ENCODE peak calls at places on chromosome 4, in eight cellular contexts. Y, G, M, E, K, F, L and X are unnamed samples.

GRCh38 chr4:184255361-184255760 is 37.7 kb upstream of the ENPP6 start:
- DNase-seq in Y (no peak), G (no peak), M (no peak), E (no peak), K (no peak), F (no peak), L (no peak), X (peak)

GRCh38 chr4:68368566-68369473 is 18.9 kb upstream of the YTHDC1 start:
- DNase-seq in Y (no peak), G (peak), M (no peak), E (peak), K (no peak), F (no peak), L (no peak), X (no peak)

GRCh38 chr4:89324671-89325070 is 17.1 kb upstream of the GPRIN3 start:
- DNase-seq in Y (no peak), G (no peak), M (peak), E (peak), K (no peak), F (no peak), L (no peak), X (no peak)

GRCh38 chr4:146029939-146030710 is 91.5 kb upstream of the ZNF827 start:
- DNase-seq in Y (no peak), G (no peak), M (no peak), E (no peak), K (no peak), F (no peak), L (peak), X (no peak)

GRCh38 chr4:137981277-137981676 is 260.9 kb downstream of the SLC7A11 start:
- DNase-seq in Y (no peak), G (peak), M (peak), E (peak), K (no peak), F (no peak), L (no peak), X (no peak)

GRCh38 chr4:69832326-69833030 is 27.5 kb downstream of the SULT1E1 start:
- DNase-seq in Y (no peak), G (no peak), M (no peak), E (no peak), K (no peak), F (no peak), L (peak), X (no peak)

GRCh38 chr4:69060651-69061308 is 35.5 kb upstream of the UGT2B7 start:
- DNase-seq in Y (no peak), G (no peak), M (peak), E (no peak), K (no peak), F (no peak), L (no peak), X (no peak)

GRCh38 chr4:48173055-48173991 is 39.3 kb upstream of the TXK start:
- DNase-seq in Y (no peak), G (peak), M (peak), E (peak), K (no peak), F (no peak), L (no peak), X (no peak)

GRCh38 chr4:147160908-147161513 is 215.3 kb upstream of the TTC29 start:
- DNase-seq in Y (no peak), G (peak), M (peak), E (peak), K (no peak), F (no peak), L (peak), X (peak)

GRCh38 chr4:81724925-81725329 is 253.2 kb upstream of the RASGEF1B start:
- DNase-seq in Y (no peak), G (no peak), M (no peak), E (no peak), K (peak), F (no peak), L (peak), X (no peak)

GRCh38 chr4:186726440-186727148 is 2.9 kb upstream of the FAT1 start:
- DNase-seq in Y (peak), G (peak), M (no peak), E (peak), K (peak), F (no peak), L (peak), X (peak)

GRCh38 chr4:57098415-57098814 is 11.8 kb downstream of the IGFBP7 start:
- DNase-seq in Y (no peak), G (no peak), M (no peak), E (no peak), K (no peak), F (no peak), L (no peak), X (no peak)

GRCh38 chr4:168648929-168649328 is 152.1 kb downstream of the PALLD start:
- DNase-seq in Y (no peak), G (peak), M (no peak), E (peak), K (no peak), F (no peak), L (no peak), X (no peak)

GRCh38 chr4:212438-213174 is 88.3 kb downstream of the ZNF718 start:
- DNase-seq in Y (peak), G (peak), M (no peak), E (peak), K (peak), F (no peak), L (peak), X (no peak)

GRCh38 chr4:18815779-18816173 is 794.2 kb upstream of the LCORL start:
- DNase-seq in Y (no peak), G (no peak), M (no peak), E (no peak), K (no peak), F (no peak), L (no peak), X (peak)

GRCh38 chr4:139857021-139857420 is 191.4 kb downstream of the MGST2 start:
- DNase-seq in Y (no peak), G (no peak), M (peak), E (no peak), K (no peak), F (no peak), L (no peak), X (peak)

GRCh38 chr4:113328514-113328913 is 279.1 kb downstream of the ANK2 start:
- DNase-seq in Y (no peak), G (no peak), M (peak), E (peak), K (no peak), F (no peak), L (no peak), X (peak)

GRCh38 chr4:155411546-155411945 is 34.8 kb upstream of the MAP9 start:
- DNase-seq in Y (no peak), G (no peak), M (no peak), E (no peak), K (no peak), F (no peak), L (no peak), X (no peak)

GRCh38 chr4:48162162-48162561 is 28.1 kb upstream of the TXK start:
- DNase-seq in Y (no peak), G (peak), M (no peak), E (peak), K (no peak), F (no peak), L (no peak), X (no peak)

GRCh38 chr4:140839888-140840790 is 84.0 kb upstream of the TBC1D9 start:
- DNase-seq in Y (no peak), G (no peak), M (no peak), E (no peak), K (peak), F (no peak), L (no peak), X (no peak)

GRCh38 chr4:152485726-152486276 is 50.1 kb downstream of the FBXW7 start:
- DNase-seq in Y (no peak), G (peak), M (no peak), E (peak), K (no peak), F (no peak), L (peak), X (no peak)

GRCh38 chr4:47533689-47534347 is 48.7 kb downstream of the ATP10D start:
- DNase-seq in Y (no peak), G (peak), M (no peak), E (no peak), K (no peak), F (no peak), L (no peak), X (no peak)

GRCh38 chr4:104969394-104970066 is 177.1 kb upstream of the TET2 start:
- DNase-seq in Y (no peak), G (peak), M (peak), E (no peak), K (no peak), F (no peak), L (no peak), X (no peak)

GRCh38 chr4:18012115-18012806 is 9.3 kb downstream of the LCORL start:
- DNase-seq in Y (no peak), G (peak), M (no peak), E (no peak), K (no peak), F (no peak), L (no peak), X (no peak)

GRCh38 chr4:165204462-165204830 is 2.9 kb upstream of the KLHL2 start:
- DNase-seq in Y (no peak), G (peak), M (peak), E (peak), K (no peak), F (no peak), L (no peak), X (no peak)

GRCh38 chr4:40314951-40315350 is 20.2 kb upstream of the CHRNA9 start:
- DNase-seq in Y (no peak), G (no peak), M (peak), E (peak), K (no peak), F (no peak), L (no peak), X (no peak)

GRCh38 chr4:177569443-177569842 is 127.2 kb upstream of the AGA start:
- DNase-seq in Y (no peak), G (peak), M (no peak), E (peak), K (no peak), F (no peak), L (no peak), X (no peak)

GRCh38 chr4:165627128-165627527 is 245.9 kb upstream of the TLL1 start:
- DNase-seq in Y (no peak), G (no peak), M (no peak), E (peak), K (no peak), F (no peak), L (no peak), X (no peak)

GRCh38 chr4:83013931-83014330 is 3.3 kb upstream of the LIN54 start:
- DNase-seq in Y (no peak), G (no peak), M (peak), E (no peak), K (no peak), F (no peak), L (no peak), X (no peak)

GRCh38 chr4:24686866-24687672 is 102.7 kb upstream of the DHX15 start:
- DNase-seq in Y (no peak), G (no peak), M (peak), E (peak), K (no peak), F (no peak), L (peak), X (peak)

GRCh38 chr4:46992338-46992737 is 1.0 kb downstream of the GABRA4 start:
- DNase-seq in Y (no peak), G (no peak), M (no peak), E (no peak), K (no peak), F (no peak), L (no peak), X (no peak)

GRCh38 chr4:54276633-54277426 is 47.7 kb downstream of the PDGFRA start:
- DNase-seq in Y (no peak), G (no peak), M (no peak), E (no peak), K (no peak), F (no peak), L (no peak), X (no peak)

GRCh38 chr4:76434901-76435688 is at the start of gene SHROOM3:
- DNase-seq in Y (no peak), G (peak), M (no peak), E (no peak), K (no peak), F (no peak), L (no peak), X (no peak)
- H3K4me3 ChIP-seq in Y (peak), G (peak), M (no peak), E (peak), K (peak), F (no peak), L (no peak), X (no peak)

GRCh38 chr4:102663073-102663472 is 97.7 kb downstream of the MANBA start:
- DNase-seq in Y (no peak), G (peak), M (peak), E (peak), K (no peak), F (no peak), L (no peak), X (no peak)

DNA sequence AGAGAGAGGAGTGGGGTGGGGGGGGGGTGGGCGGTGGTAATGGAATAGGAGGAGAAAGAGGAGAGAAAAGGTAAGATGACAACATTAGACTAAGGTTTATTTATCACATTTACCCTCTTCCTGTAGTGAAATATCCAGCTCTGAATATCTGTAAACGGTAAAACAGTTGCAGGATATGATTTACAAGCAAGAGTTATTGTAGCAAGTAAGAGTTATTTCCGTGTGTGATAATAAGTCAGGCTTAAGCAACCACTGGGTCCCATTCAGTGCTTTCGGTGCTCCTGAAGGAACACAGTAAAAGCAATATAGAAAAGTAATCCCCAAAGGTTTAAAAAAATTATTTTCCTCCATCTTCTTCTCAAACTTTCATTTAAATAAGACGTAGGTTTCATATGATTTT is 103.6 kb downstream of the MANBA start:
- DNase-seq in Y (no peak), G (no peak), M (no peak), E (no peak), K (no peak), F (no peak), L (no peak), X (no peak)
- H3K4me3 ChIP-seq in Y (no peak), G (no peak), M (no peak), E (no peak), K (no peak), F (no peak), L (no peak), X (no peak)

GRCh38 chr4:129429566-129430339 is 333.8 kb downstream of the C4orf33 start:
- DNase-seq in Y (no peak), G (no peak), M (no peak), E (no peak), K (no peak), F (no peak), L (no peak), X (no peak)
- H3K4me3 ChIP-seq in Y (no peak), G (no peak), M (no peak), E (no peak), K (no peak), F (no peak), L (no peak), X (no peak)

DNA sequence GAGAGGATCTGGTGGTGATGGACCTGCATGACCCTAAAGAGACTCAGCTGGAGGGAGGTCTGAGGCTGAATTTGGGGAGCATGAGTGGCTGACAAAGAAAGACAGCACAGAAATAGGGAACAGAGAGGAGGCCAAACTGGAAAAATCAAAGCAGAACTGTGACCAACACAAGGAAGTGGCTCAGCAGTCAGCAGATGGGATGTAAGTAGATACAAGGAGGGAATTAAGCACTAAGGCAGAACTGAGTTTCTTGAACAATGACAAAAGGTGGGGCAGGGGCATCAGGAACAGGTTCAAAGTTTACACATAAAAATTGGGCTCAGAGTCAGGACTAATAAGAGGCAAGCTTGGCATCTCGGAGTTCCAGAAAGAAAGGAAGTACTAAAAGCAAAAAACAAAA is 144.3 kb upstream of the KLF3 start:
- DNase-seq in Y (no peak), G (no peak), M (no peak), E (no peak), K (no peak), F (no peak), L (no peak), X (no peak)
- H3K4me3 ChIP-seq in Y (no peak), G (no peak), M (no peak), E (no peak), K (no peak), F (no peak), L (no peak), X (no peak)

DNA sequence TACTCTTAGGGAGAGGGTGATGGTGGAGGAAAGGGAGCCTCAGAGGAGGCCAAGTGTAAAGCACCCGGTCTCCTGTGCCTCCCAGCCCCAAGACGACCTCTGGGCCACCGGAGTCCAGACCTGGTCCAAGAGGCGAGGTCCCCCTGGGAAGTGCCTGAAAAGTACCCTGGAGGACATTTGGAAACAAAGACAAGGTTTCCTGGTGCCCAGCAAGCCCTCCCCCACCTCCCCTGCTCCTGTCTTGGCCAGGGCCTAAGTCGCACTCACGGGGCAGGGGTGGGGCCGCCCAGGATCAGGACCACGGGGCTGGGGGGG is 532 bp upstream of the SH3BP2 start:
- DNase-seq in Y (peak), G (no peak), M (no peak), E (no peak), K (peak), F (no peak), L (no peak), X (no peak)
- H3K4me3 ChIP-seq in Y (peak), G (no peak), M (no peak), E (no peak), K (peak), F (no peak), L (no peak), X (no peak)

GRCh38 chr4:175906397-175906796 is 94.3 kb upstream of the GPM6A start:
- DNase-seq in Y (no peak), G (no peak), M (no peak), E (no peak), K (no peak), F (no peak), L (no peak), X (no peak)
- H3K4me3 ChIP-seq in Y (no peak), G (no peak), M (no peak), E (no peak), K (no peak), F (no peak), L (no peak), X (no peak)